ENCODE peak calls at places on chromosomes 12 and 14, in nine cellular contexts. L is foreskin fibroblast, Z is left ventricle myocardium inferior, K is epithelial cell of esophagus, P is AG04449, D is B cell, S is ovary, U is HFFc6, V is astrocyte of the spinal cord. Y is an unnamed sample.

GRCh38 chr14:102050625-102051024 is 36.2 kb downstream of the HSP90AA1 start:
- DNase-seq in Z (no peak), P (peak), S (peak), D (no peak), V (peak), L (peak), K (no peak), U (peak), Y (no peak)

GRCh38 chr14:73422515-73422914 is 35.8 kb downstream of the NUMB start:
- DNase-seq in Z (no peak), V (no peak), U (no peak), L (no peak), P (no peak), S (no peak), K (no peak), D (no peak), Y (no peak)

GRCh38 chr12:102526701-102527100 is 46.3 kb upstream of the IGF1 start:
- DNase-seq in K (no peak), S (no peak), Z (no peak), D (no peak), P (no peak), L (peak), U (peak), V (no peak), Y (no peak)

GRCh38 chr12:95908573-95908972 is 33.8 kb downstream of the CCDC38 start:
- DNase-seq in S (no peak), U (peak), D (no peak), P (no peak), V (peak), Z (no peak), L (peak), K (no peak), Y (no peak)

GRCh38 chr12:49369723-49370145 is 2.5 kb downstream of the SPATS2 start:
- DNase-seq in P (no peak), D (peak), K (peak), Z (peak), V (peak), U (peak), S (no peak), L (peak), Y (no peak)

GRCh38 chr14:27553820-27554219 is 956.0 kb upstream of the NOVA1 start:
- DNase-seq in S (no peak), L (no peak), U (no peak), K (peak), D (no peak), P (no peak), V (peak), Z (no peak), Y (no peak)

GRCh38 chr12:3777206-3777809 is 24.4 kb upstream of the CRACR2A start:
- DNase-seq in Z (no peak), U (peak), D (peak), L (peak), S (no peak), P (no peak), V (peak), K (peak), Y (peak)

GRCh38 chr12:124456652-124457152 is 110.7 kb downstream of the NCOR2 start:
- DNase-seq in D (peak), L (no peak), P (no peak), K (no peak), S (peak), Z (peak), U (no peak), V (no peak), Y (no peak)

GRCh38 chr14:94685681-94686485 is 73.7 kb downstream of the SERPINA3 start:
- DNase-seq in K (no peak), L (no peak), P (no peak), U (no peak), S (no peak), D (no peak), V (no peak), Z (no peak), Y (no peak)

GRCh38 chr12:113340061-113340460 is 5.2 kb upstream of the SLC8B1 start:
- DNase-seq in Z (no peak), K (no peak), L (peak), V (no peak), U (no peak), D (no peak), P (no peak), S (no peak), Y (no peak)

GRCh38 chr14:93527076-93527692 is 96.4 kb downstream of the UNC79 start:
- DNase-seq in D (no peak), K (peak), U (no peak), P (no peak), Z (no peak), L (no peak), V (no peak), S (no peak), Y (no peak)

GRCh38 chr14:70358631-70359030 is 852 bp downstream of the COX16 start:
- DNase-seq in D (no peak), U (no peak), Z (no peak), P (no peak), V (no peak), S (no peak), K (peak), L (peak), Y (peak)

GRCh38 chr14:72454388-72454787 is 439.5 kb downstream of the DPF3 start:
- DNase-seq in Z (no peak), S (no peak), U (no peak), L (no peak), D (no peak), K (no peak), P (no peak), V (no peak), Y (no peak)

GRCh38 chr12:121858662-121859572 is at the start of gene HPD:
- DNase-seq in U (peak), D (no peak), Z (peak), P (no peak), L (peak), V (peak), S (peak), K (peak), Y (peak)

GRCh38 chr12:1989111-1989510 is 15.1 kb downstream of the DCP1B start:
- DNase-seq in D (no peak), U (no peak), Z (no peak), V (no peak), S (no peak), L (no peak), P (no peak), K (no peak), Y (no peak)

GRCh38 chr12:34395056-34396005 is 373.0 kb downstream of the ALG10 start:
- DNase-seq in Z (peak), L (no peak), D (no peak), S (peak), P (no peak), V (no peak), K (no peak), U (no peak), Y (no peak)

GRCh38 chr14:51157012-51157411 is 62.1 kb upstream of the TRIM9 start:
- DNase-seq in L (peak), Z (no peak), S (no peak), P (no peak), U (no peak), V (no peak), D (peak), K (peak), Y (peak)

GRCh38 chr12:63930971-63931370 is 86.5 kb downstream of the SRGAP1 start:
- DNase-seq in D (no peak), U (peak), Z (no peak), P (no peak), V (peak), S (no peak), K (peak), L (peak), Y (no peak)
- TF ChIP-seq CTCF in D (no peak), U (no peak), Z (no peak), P (no peak), V (no peak), S (no peak), K (no peak), L (no peak), Y (no peak)

DNA sequence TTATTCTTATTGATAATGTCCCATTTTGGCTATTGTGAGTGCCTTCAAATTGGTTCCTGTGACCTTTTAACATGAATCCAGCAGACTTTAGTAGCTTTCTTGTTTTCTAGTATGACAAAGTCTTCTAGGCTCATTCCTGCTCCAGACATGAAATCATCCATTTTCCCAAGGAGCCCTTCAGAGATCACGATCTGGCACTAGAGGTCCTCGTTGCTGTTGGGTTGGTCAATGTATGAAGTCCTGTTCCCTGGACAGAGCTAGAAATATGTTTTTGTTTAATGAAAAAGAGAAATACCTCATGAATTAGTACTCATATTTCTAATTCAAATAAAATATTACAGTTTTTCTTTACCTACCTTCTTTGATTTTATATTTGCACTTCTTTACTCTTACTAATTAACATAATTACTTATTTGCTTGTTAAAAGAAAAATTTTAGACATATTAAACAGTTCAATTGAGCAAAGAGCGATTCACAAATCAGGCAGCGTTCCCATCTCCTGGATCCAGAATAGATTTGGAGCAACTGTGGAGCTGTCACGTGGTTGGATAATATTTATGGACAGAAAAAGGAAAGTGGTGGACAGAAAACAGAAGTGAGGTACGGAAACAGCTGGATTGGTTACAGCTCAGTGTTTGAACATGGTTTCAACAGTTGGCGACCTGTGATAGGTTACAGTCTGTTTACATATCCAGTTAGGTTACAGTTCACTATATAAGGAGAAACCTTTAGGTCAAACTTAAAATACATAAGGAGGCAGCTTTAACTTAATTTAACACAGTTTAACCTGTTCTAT is 19.8 kb upstream of the FAM234B start:
- DNase-seq in D (no peak), K (peak), V (peak), Z (no peak), L (peak), U (peak), P (no peak), S (no peak), Y (no peak)
- TF ChIP-seq CTCF in D (no peak), K (peak), V (peak), Z (no peak), L (peak), U (peak), P (peak), S (no peak), Y (no peak)

DNA sequence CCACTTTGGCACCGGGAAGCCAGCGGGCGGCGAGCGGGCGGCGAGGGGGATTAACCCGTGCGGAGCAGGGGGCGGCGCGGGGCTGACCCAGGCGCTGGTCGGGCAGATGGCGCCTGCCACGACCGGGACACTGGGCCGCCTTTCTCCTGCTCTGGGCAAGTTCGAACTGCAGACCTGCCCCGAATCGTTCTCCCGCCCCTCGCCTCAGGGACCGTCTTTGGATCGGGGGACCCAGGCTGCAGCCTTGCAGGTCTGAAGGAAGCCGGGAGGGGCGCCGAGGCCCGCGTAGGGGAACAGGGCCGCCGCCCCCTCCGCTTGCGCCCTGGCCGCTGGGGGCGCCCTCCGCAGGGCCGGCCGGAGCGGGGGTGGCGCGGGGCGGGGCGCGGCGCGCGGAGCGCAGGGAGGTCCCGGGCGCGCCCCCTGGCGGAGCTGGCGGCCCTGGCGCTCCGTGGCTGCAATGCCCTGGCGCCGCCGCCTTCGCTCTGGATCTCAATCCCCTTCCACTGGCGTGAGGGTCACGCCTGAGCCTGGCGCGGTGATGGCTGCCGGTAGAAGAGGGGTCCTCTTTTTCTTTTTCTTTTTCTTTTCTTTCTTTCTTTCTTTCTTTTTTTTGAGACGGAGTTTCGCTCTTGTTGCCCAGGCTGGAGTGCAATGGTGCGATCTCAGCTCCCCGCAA is 447 bp upstream of the LTBP2 start:
- DNase-seq in P (no peak), V (peak), Z (peak), U (peak), L (peak), D (peak), K (peak), S (peak), Y (peak)
- TF ChIP-seq CTCF in P (peak), V (peak), Z (peak), U (peak), L (peak), D (peak), K (peak), S (peak), Y (peak)

GRCh38 chr14:75181426-75182062 is 5.1 kb upstream of the TMED10 start:
- DNase-seq in Z (no peak), U (no peak), P (no peak), K (no peak), D (no peak), V (no peak), S (no peak), L (no peak), Y (no peak)

GRCh38 chr14:75175677-75176141 is 703 bp downstream of the TMED10 start:
- DNase-seq in U (peak), K (no peak), Z (no peak), L (no peak), S (no peak), P (no peak), V (no peak), D (no peak), Y (peak)

GRCh38 chr14:75170797-75171196 is 5.6 kb downstream of the TMED10 start:
- DNase-seq in V (no peak), Z (no peak), D (no peak), K (no peak), S (no peak), L (no peak), U (no peak), P (no peak), Y (no peak)

GRCh38 chr14:75174066-75174465 is 2.3 kb downstream of the TMED10 start:
- DNase-seq in P (no peak), V (no peak), U (no peak), L (no peak), S (no peak), K (no peak), D (no peak), Z (no peak), Y (no peak)

DNA sequence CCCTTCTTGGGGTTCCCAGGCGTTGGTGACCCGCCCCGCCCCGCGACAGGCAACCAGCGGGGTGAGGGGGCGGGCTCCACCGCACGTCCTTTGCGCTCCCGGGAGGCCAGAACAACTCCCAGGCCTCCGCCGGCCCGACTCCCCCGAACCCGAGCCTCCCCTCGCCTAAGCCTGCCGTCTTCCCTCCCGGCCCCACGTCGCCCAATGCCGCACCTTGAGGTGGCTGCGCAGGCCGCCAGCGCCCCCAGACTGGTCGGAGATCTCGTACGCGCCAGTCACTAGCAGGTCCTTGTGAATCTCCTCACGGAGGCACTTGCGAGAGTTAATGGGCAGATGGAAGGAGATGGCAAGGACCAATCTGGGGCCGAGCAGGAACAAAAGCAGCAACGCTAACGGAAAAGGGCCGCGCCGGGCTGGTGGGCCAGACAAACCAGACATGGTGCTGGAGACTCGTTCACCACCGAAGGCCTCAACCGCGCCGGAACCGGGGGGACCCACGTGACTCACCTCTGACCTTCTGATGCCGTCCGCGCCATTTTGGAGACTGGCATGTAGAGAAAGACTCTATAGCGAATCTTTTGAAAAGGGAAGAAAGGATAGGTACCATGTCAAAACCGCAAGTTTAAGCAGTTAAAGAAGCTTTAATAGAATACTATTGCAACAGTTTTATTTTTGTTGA is at the start of gene TMED10:
- DNase-seq in K (peak), Z (peak), P (no peak), L (peak), D (peak), S (peak), V (peak), U (peak), Y (peak)
- TF ChIP-seq CTCF in K (no peak), Z (no peak), P (peak), L (no peak), D (no peak), S (no peak), V (no peak), U (no peak), Y (no peak)

GRCh38 chr12:63396135-63396534 is 245.1 kb upstream of the AVPR1A start:
- DNase-seq in K (no peak), L (no peak), P (no peak), Z (no peak), V (no peak), D (no peak), S (no peak), U (no peak), Y (no peak)

GRCh38 chr12:63400318-63400717 is 249.3 kb upstream of the AVPR1A start:
- DNase-seq in K (peak), S (no peak), Z (no peak), P (no peak), D (no peak), V (no peak), L (no peak), U (no peak), Y (no peak)

GRCh38 chr12:63394349-63394748 is 243.3 kb upstream of the AVPR1A start:
- DNase-seq in P (no peak), S (no peak), K (no peak), L (no peak), U (no peak), D (no peak), Z (no peak), V (no peak), Y (no peak)

GRCh38 chr12:63397807-63398206 is 246.8 kb upstream of the AVPR1A start:
- DNase-seq in D (no peak), S (no peak), P (no peak), Z (no peak), K (no peak), U (no peak), V (no peak), L (no peak), Y (no peak)

GRCh38 chr12:63394994-63395393 is 244.0 kb upstream of the AVPR1A start:
- DNase-seq in Z (no peak), U (no peak), D (no peak), V (no peak), P (no peak), K (no peak), L (no peak), S (no peak), Y (no peak)
- TF ChIP-seq CTCF in Z (no peak), U (no peak), D (no peak), V (no peak), P (no peak), K (no peak), L (no peak), S (no peak), Y (no peak)

GRCh38 chr12:46475972-46476645 is 103.5 kb upstream of the SLC38A2 start:
- DNase-seq in L (no peak), D (no peak), Z (no peak), S (no peak), V (no peak), U (no peak), K (no peak), P (no peak), Y (no peak)

GRCh38 chr12:46471404-46471803 is 98.8 kb upstream of the SLC38A2 start:
- DNase-seq in U (no peak), Z (no peak), D (no peak), V (no peak), P (no peak), S (no peak), K (no peak), L (no peak), Y (no peak)

GRCh38 chr12:46472144-46472705 is 99.7 kb upstream of the SLC38A2 start:
- DNase-seq in S (no peak), P (no peak), U (no peak), K (no peak), V (no peak), L (no peak), Z (no peak), D (no peak), Y (no peak)

GRCh38 chr12:46472893-46473633 is 100.5 kb upstream of the SLC38A2 start:
- DNase-seq in S (no peak), P (no peak), Z (no peak), L (peak), U (peak), K (peak), D (no peak), V (peak), Y (peak)

GRCh38 chr12:46473634-46474201 is 101.1 kb upstream of the SLC38A2 start:
- DNase-seq in U (peak), L (peak), D (peak), K (peak), V (peak), S (peak), P (peak), Z (peak), Y (peak)
- TF ChIP-seq CTCF in U (no peak), L (no peak), D (no peak), K (no peak), V (no peak), S (no peak), P (no peak), Z (no peak), Y (no peak)

GRCh38 chr12:26434299-26434915 is 239.0 kb downstream of the SSPN start:
- DNase-seq in L (peak), S (no peak), D (peak), V (peak), Z (no peak), P (no peak), U (peak), K (peak), Y (peak)
- TF ChIP-seq CTCF in L (peak), S (peak), D (peak), V (peak), Z (peak), P (peak), U (peak), K (peak), Y (peak)

GRCh38 chr14:24273422-24273998 is 2.1 kb upstream of the RABGGTA start:
- DNase-seq in S (no peak), L (no peak), D (no peak), K (peak), Z (no peak), V (no peak), U (no peak), P (no peak), Y (no peak)
- TF ChIP-seq CTCF in S (no peak), L (no peak), D (no peak), K (peak), Z (no peak), V (no peak), U (peak), P (no peak), Y (no peak)

GRCh38 chr12:47921907-47922306 is 17.1 kb upstream of the VDR start:
- DNase-seq in K (no peak), S (no peak), P (no peak), D (no peak), U (no peak), L (no peak), V (no peak), Z (no peak), Y (no peak)

GRCh38 chr12:47931187-47931586 is 26.4 kb upstream of the VDR start:
- DNase-seq in V (no peak), P (no peak), U (no peak), Z (no peak), K (no peak), D (no peak), S (no peak), L (no peak), Y (no peak)

GRCh38 chr12:47930634-47931033 is 25.8 kb upstream of the VDR start:
- DNase-seq in S (no peak), V (no peak), L (no peak), D (no peak), Z (no peak), U (no peak), P (no peak), K (no peak), Y (no peak)

GRCh38 chr12:47927346-47927745 is 22.6 kb upstream of the VDR start:
- DNase-seq in D (no peak), U (no peak), P (no peak), K (no peak), Z (no peak), L (no peak), V (no peak), S (no peak), Y (no peak)
- TF ChIP-seq CTCF in D (no peak), U (no peak), P (no peak), K (no peak), Z (no peak), L (no peak), V (no peak), S (no peak), Y (no peak)

DNA sequence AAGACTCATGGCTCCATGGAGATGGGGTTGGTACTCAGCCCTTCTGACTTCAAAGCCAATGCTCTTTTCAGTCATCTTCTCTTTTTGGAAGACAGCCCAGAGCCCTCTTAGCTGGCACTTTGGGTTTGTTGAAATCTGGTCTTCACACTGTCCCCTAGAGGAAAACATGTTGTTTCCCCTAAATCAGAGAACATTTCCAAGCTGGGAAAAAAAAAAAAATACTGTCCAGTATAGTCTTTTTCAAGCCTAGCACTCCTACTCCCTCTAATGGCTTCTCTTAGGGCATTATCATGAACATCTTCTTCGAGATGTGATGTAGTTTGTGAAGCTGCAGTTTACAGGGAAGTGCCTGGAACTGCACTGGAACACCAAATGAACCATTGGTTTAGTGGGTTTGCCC is 3.0 kb upstream of the ZC3H14 start:
- DNase-seq in K (peak), D (no peak), U (peak), V (peak), S (no peak), Z (no peak), P (no peak), L (peak), Y (no peak)
- TF ChIP-seq CTCF in K (peak), D (no peak), U (peak), V (peak), S (no peak), Z (peak), P (peak), L (peak), Y (no peak)